ENCODE peak calls at places on chromosomes 13 and 19, in seven cellular contexts. D is fibroblast of pulmonary artery, W is mucosa of descending colon, G is lower leg skin, Y is AG10803, S is transverse colon, V is esophagus muscularis mucosa. O is an unnamed sample.

GRCh38 chr19:30406220-30406944 is 34.2 kb downstream of the ZNF536 start:
- DNase-seq in D (no peak), W (peak), G (no peak), Y (peak), S (peak), V (peak), O (no peak)

GRCh38 chr13:29564828-29565227 is 30.7 kb downstream of the SLC7A1 start:
- DNase-seq in D (no peak), W (no peak), G (no peak), Y (no peak), S (no peak), V (no peak), O (no peak)

GRCh38 chr13:25796474-25796873 is 255.3 kb downstream of the SHISA2 start:
- DNase-seq in D (no peak), W (no peak), G (no peak), Y (no peak), S (no peak), V (no peak), O (no peak)

GRCh38 chr13:113981201-113981605 is 7.3 kb upstream of the C13orf46 start:
- DNase-seq in D (no peak), W (peak), G (peak), Y (no peak), S (peak), V (no peak), O (peak)

GRCh38 chr19:18147396-18147795 is 5.6 kb upstream of the PIK3R2 start:
- DNase-seq in D (no peak), W (no peak), G (no peak), Y (no peak), S (no peak), V (no peak), O (no peak)

GRCh38 chr13:113337556-113337955 is 26.4 kb downstream of the GRTP1 start:
- DNase-seq in D (no peak), W (no peak), G (no peak), Y (no peak), S (no peak), V (no peak), O (no peak)

GRCh38 chr13:47555235-47555634 is 445.8 kb downstream of the SUCLA2 start:
- DNase-seq in D (peak), W (no peak), G (no peak), Y (no peak), S (no peak), V (no peak), O (peak)

GRCh38 chr19:18796239-18796638 is 5.1 kb upstream of the COMP start:
- DNase-seq in D (no peak), W (no peak), G (no peak), Y (no peak), S (no peak), V (no peak), O (no peak)

GRCh38 chr19:12647490-12648071 is 19.0 kb downstream of the MAN2B1 start:
- DNase-seq in D (peak), W (peak), G (peak), Y (peak), S (peak), V (no peak), O (peak)

DNA sequence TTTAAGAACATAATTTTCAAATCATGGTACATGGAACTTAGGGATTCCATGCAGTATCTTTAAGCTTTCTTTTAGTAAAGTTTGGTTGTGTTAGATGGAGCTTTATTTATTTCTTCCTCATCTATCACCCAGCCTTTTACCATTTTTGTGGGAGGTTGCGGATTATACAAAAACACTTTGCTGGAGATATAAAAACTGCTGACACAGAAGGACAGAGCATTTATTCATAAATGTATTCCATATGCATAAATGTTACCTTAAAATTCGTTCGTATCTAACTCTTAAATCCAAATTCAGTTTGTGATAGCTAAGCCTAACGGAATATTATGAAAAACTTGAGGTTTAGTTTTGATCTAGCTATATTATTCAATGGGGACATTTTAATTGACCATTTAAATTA is 143.3 kb downstream of the TDRD3 start:
- DNase-seq in D (no peak), W (no peak), G (no peak), Y (no peak), S (no peak), V (no peak), O (no peak)
- H3K4me3 ChIP-seq in D (no peak), W (no peak), G (no peak), Y (no peak), S (no peak), V (no peak), O (no peak)

DNA sequence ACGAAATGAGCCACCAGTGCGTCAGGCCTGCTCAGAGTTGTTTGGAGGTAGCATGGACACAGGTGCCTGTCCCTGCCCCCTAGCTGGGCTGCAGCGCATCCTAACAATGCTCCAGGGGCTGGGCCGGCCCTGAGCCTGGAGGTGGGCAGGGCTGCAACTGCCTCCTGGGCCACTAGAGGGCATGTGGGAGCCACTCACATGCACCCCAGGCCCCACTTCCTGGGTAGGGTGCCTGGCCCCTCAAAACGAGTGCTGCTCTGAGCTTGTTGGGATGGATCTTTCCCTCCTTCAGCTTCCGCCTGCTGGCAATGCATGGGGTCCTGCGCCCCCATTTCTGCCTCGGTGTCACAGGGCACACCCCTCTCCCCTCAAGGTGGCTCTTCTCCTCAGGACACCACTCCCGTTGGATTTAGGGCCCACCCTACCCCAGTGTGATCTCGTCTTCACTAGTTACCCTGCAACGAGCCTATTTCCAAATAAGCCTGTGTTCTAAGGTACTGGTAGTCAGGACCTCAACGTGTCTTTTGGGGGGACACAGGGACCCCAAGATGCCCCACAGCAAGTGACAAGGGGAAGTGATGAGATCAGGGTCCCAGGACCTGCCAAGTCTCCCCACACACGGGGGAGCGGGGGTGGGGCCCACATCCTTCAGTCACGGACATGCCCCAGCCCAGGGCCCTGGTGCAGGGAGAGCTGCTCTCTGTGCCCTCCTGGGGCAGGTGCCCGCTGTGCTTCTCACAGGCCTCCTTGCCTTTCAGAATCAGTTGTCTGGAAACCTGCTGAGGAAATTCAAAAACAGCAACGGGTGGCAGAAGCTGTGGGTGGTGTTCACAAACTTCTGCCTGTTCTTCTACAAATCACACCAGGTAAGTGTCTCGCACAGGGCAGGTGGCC is 131.3 kb downstream of the STK24 start:
- DNase-seq in D (peak), W (peak), G (no peak), Y (peak), S (peak), V (no peak), O (peak)
- TF ChIP-seq CTCF in D (peak), W (peak), G (peak), Y (peak), S (peak), V (peak), O (peak)

DNA sequence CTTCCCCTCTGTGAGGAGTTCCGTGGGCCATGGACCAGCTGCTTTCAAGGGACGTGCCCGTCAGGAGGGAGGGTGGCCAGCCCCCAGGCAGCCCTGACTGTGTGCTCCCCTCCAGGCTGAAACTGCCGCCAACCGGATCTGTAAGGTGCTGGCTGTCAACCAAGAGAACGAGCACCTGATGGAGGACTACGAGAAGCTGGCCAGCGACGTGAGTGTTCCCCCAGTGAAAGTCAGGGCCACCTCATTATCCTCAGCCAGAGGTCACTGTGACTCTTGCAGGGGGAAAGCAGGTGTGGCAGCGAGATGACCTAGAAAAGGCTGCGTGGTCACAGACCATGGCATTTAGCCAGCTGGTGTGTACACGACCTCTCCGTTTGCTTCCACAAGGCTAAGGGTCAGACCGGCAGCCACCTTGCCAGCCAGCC is 29.9 kb downstream of the CAPN12 start:
- DNase-seq in D (no peak), W (no peak), G (no peak), Y (no peak), S (no peak), V (no peak), O (no peak)
- H3K4me3 ChIP-seq in D (no peak), W (no peak), G (no peak), Y (no peak), S (no peak), V (no peak), O (no peak)

GRCh38 chr13:30898721-30899188 is 7.3 kb upstream of the MEDAG start:
- DNase-seq in D (peak), W (peak), G (peak), Y (peak), S (no peak), V (no peak), O (peak)
- TF ChIP-seq CTCF in D (no peak), W (no peak), G (no peak), Y (peak), S (no peak), V (no peak), O (no peak)

DNA sequence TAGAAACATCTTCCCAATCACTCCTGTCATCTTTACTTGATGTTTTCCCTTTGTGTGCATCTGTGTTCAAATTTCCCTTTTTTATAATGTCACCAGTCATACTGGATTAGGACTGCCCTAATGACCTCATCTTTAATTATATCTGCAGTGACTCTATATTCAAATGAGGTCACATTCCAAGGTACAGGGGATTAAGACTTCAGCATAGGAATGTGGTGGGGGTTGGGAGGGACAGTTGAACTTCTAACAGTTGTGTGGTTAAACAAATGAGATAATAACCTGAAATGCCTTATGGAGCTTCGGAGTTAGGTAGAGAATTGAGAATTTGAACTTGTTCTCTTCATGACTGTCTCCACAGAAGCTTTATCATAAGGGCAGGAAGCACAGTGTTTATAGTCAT is 23.0 kb downstream of the PAN3 start:
- DNase-seq in D (peak), W (peak), G (no peak), Y (peak), S (peak), V (no peak), O (peak)
- H3K4me3 ChIP-seq in D (no peak), W (no peak), G (no peak), Y (no peak), S (no peak), V (no peak), O (no peak)

GRCh38 chr19:23440207-23440606 is 44.9 kb upstream of the ZNF91 start:
- DNase-seq in D (no peak), W (no peak), G (no peak), Y (no peak), S (no peak), V (peak), O (no peak)
- TF ChIP-seq CTCF in D (peak), W (no peak), G (no peak), Y (no peak), S (no peak), V (no peak), O (peak)

GRCh38 chr13:32039488-32040013 is 8.0 kb downstream of the FRY start:
- DNase-seq in D (no peak), W (no peak), G (no peak), Y (peak), S (no peak), V (no peak), O (no peak)

GRCh38 chr13:32038353-32038752 is 6.8 kb downstream of the FRY start:
- DNase-seq in D (no peak), W (no peak), G (no peak), Y (no peak), S (no peak), V (no peak), O (no peak)

GRCh38 chr13:32040052-32040642 is 8.6 kb downstream of the FRY start:
- DNase-seq in D (no peak), W (no peak), G (no peak), Y (no peak), S (no peak), V (no peak), O (no peak)

GRCh38 chr13:32037471-32037870 is 5.9 kb downstream of the FRY start:
- DNase-seq in D (no peak), W (no peak), G (no peak), Y (no peak), S (no peak), V (no peak), O (no peak)

DNA sequence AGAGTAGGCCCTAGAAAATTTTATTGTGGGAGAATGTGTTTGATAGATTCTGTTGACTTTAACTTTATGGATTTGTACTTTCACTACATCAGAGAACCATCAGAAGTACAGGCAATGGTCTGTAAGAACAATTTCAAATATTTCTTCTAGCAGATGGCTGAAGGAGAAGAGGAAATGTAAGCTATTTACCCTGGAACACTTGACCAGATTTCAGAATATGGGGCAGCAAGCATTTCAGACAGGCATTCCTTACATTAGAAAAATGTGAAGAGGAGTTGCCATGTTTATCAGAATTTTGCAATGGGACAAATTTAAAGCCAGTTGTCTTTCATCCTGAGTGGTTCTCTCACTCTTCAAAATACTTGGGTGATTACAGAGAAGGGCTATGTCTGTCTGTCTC is 7.5 kb downstream of the FRY start:
- DNase-seq in D (no peak), W (no peak), G (no peak), Y (peak), S (no peak), V (no peak), O (no peak)
- H3K4me3 ChIP-seq in D (no peak), W (no peak), G (no peak), Y (no peak), S (no peak), V (no peak), O (no peak)

GRCh38 chr13:31964168-31964567 is 67.4 kb upstream of the FRY start:
- DNase-seq in D (no peak), W (no peak), G (no peak), Y (no peak), S (no peak), V (no peak), O (peak)

GRCh38 chr13:31968473-31968872 is 63.1 kb upstream of the FRY start:
- DNase-seq in D (peak), W (peak), G (no peak), Y (no peak), S (peak), V (no peak), O (no peak)

GRCh38 chr13:31970237-31970930 is 61.2 kb upstream of the FRY start:
- DNase-seq in D (peak), W (no peak), G (no peak), Y (peak), S (no peak), V (no peak), O (peak)

GRCh38 chr13:31965361-31966066 is 66.1 kb upstream of the FRY start:
- DNase-seq in D (peak), W (no peak), G (no peak), Y (peak), S (no peak), V (no peak), O (peak)

DNA sequence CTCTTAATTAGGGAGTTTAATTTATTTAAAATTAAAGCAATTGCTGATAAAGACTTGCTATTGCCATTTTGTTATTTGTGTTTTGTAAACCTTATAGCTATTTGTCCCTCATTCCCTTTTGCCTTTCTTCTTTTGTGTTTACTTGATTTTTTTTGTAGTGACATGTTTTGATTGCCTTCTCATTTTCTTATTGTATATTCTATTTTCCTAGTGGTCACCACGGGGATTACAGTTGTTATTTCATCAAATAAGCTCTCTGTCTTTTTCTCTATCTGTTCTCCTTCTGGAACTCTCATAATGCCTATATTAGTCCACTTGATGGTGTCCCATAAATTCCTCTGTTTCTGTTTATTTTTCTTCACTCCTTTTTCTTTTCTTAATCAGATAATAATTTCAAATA is 64.4 kb upstream of the FRY start:
- DNase-seq in D (no peak), W (no peak), G (no peak), Y (no peak), S (no peak), V (no peak), O (no peak)
- TF ChIP-seq CTCF in D (no peak), W (no peak), G (no peak), Y (no peak), S (no peak), V (peak), O (peak)

DNA sequence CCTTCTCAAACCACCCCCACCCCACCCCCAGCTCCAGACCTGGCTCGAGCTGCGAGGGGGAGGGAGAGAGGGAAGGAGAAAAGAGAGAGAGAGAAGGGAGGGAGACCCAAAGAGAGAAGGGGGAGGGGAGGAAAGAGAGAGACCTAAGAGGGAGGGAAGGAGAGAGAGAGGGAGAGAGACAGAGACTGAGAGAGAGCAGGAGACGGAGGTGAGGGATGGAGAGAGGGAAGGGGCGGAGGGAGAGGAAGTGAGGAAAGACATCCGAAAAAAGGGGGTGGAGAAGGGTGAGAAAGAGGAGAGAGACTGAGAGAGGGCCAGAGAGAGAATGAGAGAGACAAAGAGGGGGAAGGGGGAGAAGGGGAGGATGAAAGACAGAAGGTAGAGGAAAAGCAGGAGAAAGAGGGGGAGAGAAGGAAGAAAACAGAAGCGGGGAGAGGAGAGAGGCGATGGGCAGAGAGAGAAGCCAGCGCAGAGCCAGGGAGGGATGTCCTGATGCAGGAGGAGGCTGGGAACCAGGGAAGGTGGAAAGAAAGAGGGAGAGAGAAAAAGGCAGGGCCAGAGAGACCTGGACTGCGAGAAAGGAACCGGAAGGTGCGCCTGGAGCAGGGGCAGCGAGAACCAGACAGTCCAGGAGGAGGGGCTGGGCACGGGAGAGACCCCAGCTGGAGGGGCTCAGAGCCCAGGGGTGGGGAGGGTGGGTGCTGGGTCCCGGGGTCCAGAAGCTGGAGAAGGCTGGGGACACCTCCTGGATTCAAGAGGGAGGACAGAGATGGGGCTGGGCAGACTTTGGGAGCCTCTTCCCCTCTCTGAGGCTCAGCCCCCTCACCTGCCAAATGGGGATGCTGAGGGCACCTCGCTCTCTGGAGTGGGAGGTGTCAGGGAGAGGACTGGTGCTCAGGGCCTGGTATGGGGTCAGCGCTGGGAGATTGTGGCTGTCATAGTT is 1.7 kb upstream of the SPACA6 start:
- DNase-seq in D (peak), W (no peak), G (no peak), Y (peak), S (no peak), V (peak), O (peak)
- H3K4me3 ChIP-seq in D (peak), W (no peak), G (no peak), Y (peak), S (peak), V (peak), O (peak)

DNA sequence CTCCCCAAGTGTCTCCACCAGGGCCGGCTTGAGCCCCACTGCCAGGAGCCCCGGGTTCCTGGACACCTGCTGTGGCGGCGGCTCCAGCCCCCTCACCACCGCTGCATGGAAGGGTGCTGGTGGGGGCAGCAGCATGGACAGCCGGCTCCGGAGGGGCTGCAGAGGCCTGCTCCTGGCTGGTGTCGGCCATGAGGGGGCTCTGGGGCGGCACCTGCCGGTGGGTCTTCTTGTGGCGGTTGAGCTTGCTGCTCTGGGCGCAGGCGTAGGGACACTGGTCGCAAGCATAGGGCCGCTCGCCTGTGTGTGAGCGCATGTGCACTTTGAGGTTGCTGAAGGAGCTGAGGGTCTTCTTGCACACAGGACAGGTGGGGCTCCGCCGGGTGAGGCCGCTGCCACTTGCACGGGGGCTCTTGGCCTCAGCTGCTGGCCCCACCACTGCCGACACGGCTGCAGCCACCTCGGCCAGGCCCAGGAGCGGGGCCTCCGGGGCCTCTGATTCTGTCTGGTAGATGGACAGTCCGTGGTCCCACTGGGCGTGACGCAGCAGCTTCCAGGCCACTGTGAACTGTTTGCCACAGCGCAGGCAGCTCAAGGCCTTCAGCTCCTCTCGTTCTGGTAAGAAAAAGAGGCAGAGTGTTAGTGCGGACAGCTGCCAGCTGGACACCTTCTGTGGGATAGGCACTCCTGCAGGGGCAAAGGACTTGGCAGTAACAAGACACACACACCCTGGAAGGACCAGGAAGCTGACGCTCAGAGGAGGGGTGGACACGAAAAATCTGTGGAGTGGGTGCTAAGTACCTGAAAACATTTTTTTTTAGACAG is 4.1 kb downstream of the ZNF296 start:
- DNase-seq in D (no peak), W (no peak), G (no peak), Y (no peak), S (no peak), V (no peak), O (no peak)
- TF ChIP-seq CTCF in D (no peak), W (no peak), G (no peak), Y (no peak), S (no peak), V (no peak), O (no peak)

O was measured in epithelial cell of esophagus.